ENCODE peak calls at places on chromosomes 2 and 18, in four cellular contexts. One of them, this sample, is unnamed.

GRCh38 chr2:96203130-96204028 is 5.2 kb downstream of the STARD7 start:
- DNase-seq in T-helper 2 cell: no peak
- DNase-seq in activated CD4-positive, CD25-positive, alpha-beta regulatory T cell treated with anti-CD3 and anti-CD28 coated beads, Interleukin-2, amount 50 U/mL, for 72 hours: no peak
- DNase-seq in NCI-H1417: no peak
- DNase-seq in this sample: no peak

GRCh38 chr2:96934096-96934495 is 52.3 kb downstream of the FAM178B start:
- DNase-seq in T-helper 2 cell: no peak
- DNase-seq in activated CD4-positive, CD25-positive, alpha-beta regulatory T cell treated with anti-CD3 and anti-CD28 coated beads, Interleukin-2, amount 50 U/mL, for 72 hours: no peak
- DNase-seq in NCI-H1417: no peak
- DNase-seq in this sample: no peak

GRCh38 chr2:133434962-133435668 is 133.1 kb downstream of the NCKAP5 start:
- DNase-seq in T-helper 2 cell: no peak
- DNase-seq in activated CD4-positive, CD25-positive, alpha-beta regulatory T cell treated with anti-CD3 and anti-CD28 coated beads, Interleukin-2, amount 50 U/mL, for 72 hours: no peak
- DNase-seq in NCI-H1417: no peak
- DNase-seq in this sample: peak

GRCh38 chr2:217989221-217989948 is 13.4 kb downstream of the TNS1 start:
- DNase-seq in T-helper 2 cell: no peak
- DNase-seq in activated CD4-positive, CD25-positive, alpha-beta regulatory T cell treated with anti-CD3 and anti-CD28 coated beads, Interleukin-2, amount 50 U/mL, for 72 hours: no peak
- DNase-seq in NCI-H1417: no peak
- DNase-seq in this sample: no peak

GRCh38 chr2:234422895-234423505 is 73.9 kb downstream of the ARL4C start:
- DNase-seq in T-helper 2 cell: no peak
- DNase-seq in activated CD4-positive, CD25-positive, alpha-beta regulatory T cell treated with anti-CD3 and anti-CD28 coated beads, Interleukin-2, amount 50 U/mL, for 72 hours: no peak
- DNase-seq in NCI-H1417: no peak
- DNase-seq in this sample: no peak

GRCh38 chr2:236180831-236181453 is 12.8 kb upstream of the GBX2 start:
- DNase-seq in T-helper 2 cell: no peak
- DNase-seq in activated CD4-positive, CD25-positive, alpha-beta regulatory T cell treated with anti-CD3 and anti-CD28 coated beads, Interleukin-2, amount 50 U/mL, for 72 hours: no peak
- DNase-seq in NCI-H1417: peak
- DNase-seq in this sample: peak

GRCh38 chr18:11808001-11808855 is 43.0 kb upstream of the CHMP1B start:
- DNase-seq in T-helper 2 cell: no peak
- DNase-seq in activated CD4-positive, CD25-positive, alpha-beta regulatory T cell treated with anti-CD3 and anti-CD28 coated beads, Interleukin-2, amount 50 U/mL, for 72 hours: no peak
- DNase-seq in NCI-H1417: no peak
- DNase-seq in this sample: no peak

GRCh38 chr18:9614401-9615279 is at the start of gene PPP4R1:
- DNase-seq in T-helper 2 cell: peak
- DNase-seq in activated CD4-positive, CD25-positive, alpha-beta regulatory T cell treated with anti-CD3 and anti-CD28 coated beads, Interleukin-2, amount 50 U/mL, for 72 hours: peak
- DNase-seq in NCI-H1417: peak
- DNase-seq in this sample: peak

GRCh38 chr18:74288041-74288440 is 3.7 kb downstream of the CYB5A start:
- DNase-seq in T-helper 2 cell: no peak
- DNase-seq in activated CD4-positive, CD25-positive, alpha-beta regulatory T cell treated with anti-CD3 and anti-CD28 coated beads, Interleukin-2, amount 50 U/mL, for 72 hours: no peak
- DNase-seq in NCI-H1417: no peak
- DNase-seq in this sample: peak

GRCh38 chr2:238467772-238468171 is 41.0 kb downstream of the ASB1 start:
- DNase-seq in T-helper 2 cell: no peak
- DNase-seq in activated CD4-positive, CD25-positive, alpha-beta regulatory T cell treated with anti-CD3 and anti-CD28 coated beads, Interleukin-2, amount 50 U/mL, for 72 hours: no peak
- DNase-seq in NCI-H1417: no peak
- DNase-seq in this sample: no peak

GRCh38 chr2:36382472-36382871 is 26.9 kb downstream of the CRIM1 start:
- DNase-seq in T-helper 2 cell: no peak
- DNase-seq in activated CD4-positive, CD25-positive, alpha-beta regulatory T cell treated with anti-CD3 and anti-CD28 coated beads, Interleukin-2, amount 50 U/mL, for 72 hours: no peak
- DNase-seq in NCI-H1417: no peak
- DNase-seq in this sample: no peak

GRCh38 chr2:165791811-165792454 is 2.1 kb downstream of the GALNT3 start:
- DNase-seq in T-helper 2 cell: no peak
- DNase-seq in activated CD4-positive, CD25-positive, alpha-beta regulatory T cell treated with anti-CD3 and anti-CD28 coated beads, Interleukin-2, amount 50 U/mL, for 72 hours: no peak
- DNase-seq in NCI-H1417: no peak
- DNase-seq in this sample: no peak